ENCODE peak calls at places on chromosomes 2 and 18, in five cellular contexts. J is IMR-90, M is mesendoderm, D is mesenchymal stem cell, C is H1. E is an unnamed sample.

GRCh38 chr2:3169106-3169870 is 208.3 kb downstream of the EIPR1 start:
- DNase-seq in J (peak; percentile 69), M (peak; percentile 81), D (peak; percentile 69), C (no peak), E (no peak)

GRCh38 chr18:22826726-22827125 is 106.4 kb upstream of the RBBP8 start:
- DNase-seq in J (peak; percentile 51), M (no peak), D (no peak), C (no peak), E (no peak)

GRCh38 chr2:169946092-169946491 is 118.8 kb downstream of the UBR3 start:
- DNase-seq in J (no peak), M (no peak), D (no peak), C (no peak), E (no peak)

GRCh38 chr2:217014298-217015116 is 154.6 kb upstream of the TNP1 start:
- DNase-seq in J (no peak), M (no peak), D (no peak), C (no peak), E (no peak)

GRCh38 chr2:172380436-172381274 is 46.7 kb upstream of the ITGA6 start:
- DNase-seq in J (no peak), M (peak; percentile 95), D (peak; percentile 48), C (peak; percentile 88), E (peak; percentile 21)

GRCh38 chr18:32439802-32440201 is 30.9 kb downstream of the GAREM1 start:
- DNase-seq in J (no peak), M (peak; percentile 60), D (no peak), C (no peak), E (no peak)

GRCh38 chr2:28991021-28991420 is 9.9 kb downstream of the TOGARAM2 start:
- DNase-seq in J (peak; percentile 78), M (no peak), D (peak; percentile 29), C (no peak), E (no peak)

GRCh38 chr18:67695684-67696083 is 179.2 kb upstream of the DSEL start:
- DNase-seq in J (no peak), M (no peak), D (no peak), C (no peak), E (no peak)

GRCh38 chr2:239820836-239821693 is 204.1 kb downstream of the NDUFA10 start:
- DNase-seq in J (no peak), M (no peak), D (no peak), C (no peak), E (no peak)

GRCh38 chr18:44632469-44633145 is 48.1 kb upstream of the SETBP1 start:
- DNase-seq in J (no peak), M (no peak), D (no peak), C (no peak), E (no peak)

GRCh38 chr2:29747786-29748470 is 173.5 kb downstream of the ALK start:
- DNase-seq in J (peak; percentile 93), M (no peak), D (peak; percentile 2), C (no peak), E (no peak)

GRCh38 chr2:10832228-10832936 is 19.8 kb upstream of the PDIA6 start:
- DNase-seq in J (peak; percentile 77), M (peak; percentile 89), D (peak; percentile 75), C (peak; percentile 70), E (peak; percentile 81)

GRCh38 chr18:37107748-37108522 is 279.0 kb downstream of the KIAA1328 start:
- DNase-seq in J (no peak), M (no peak), D (no peak), C (no peak), E (no peak)

GRCh38 chr18:65968605-65969004 is 217.8 kb downstream of the CDH7 start:
- DNase-seq in J (no peak), M (no peak), D (no peak), C (no peak), E (no peak)

GRCh38 chr18:32549248-32549842 is 78.7 kb upstream of the GAREM1 start:
- DNase-seq in J (peak; percentile 34), M (peak; percentile 81), D (peak; percentile 56), C (peak; percentile 19), E (peak; percentile 51)

GRCh38 chr2:46097714-46098480 is 199.3 kb upstream of the EPAS1 start:
- DNase-seq in J (peak; percentile 100), M (peak; percentile 28), D (peak; percentile 97), C (no peak), E (no peak)

GRCh38 chr18:46628206-46628605 is 28.8 kb downstream of the LOXHD1 start:
- DNase-seq in J (no peak), M (no peak), D (no peak), C (no peak), E (no peak)

GRCh38 chr18:8809514-8809913 is 104.2 kb downstream of the MTCL1 start:
- DNase-seq in J (no peak), M (no peak), D (no peak), C (no peak), E (no peak)

GRCh38 chr2:176206677-176207076 is 18.2 kb downstream of the HOXD1 start:
- DNase-seq in J (no peak), M (no peak), D (no peak), C (no peak), E (no peak)

GRCh38 chr2:120779781-120780283 is 44.2 kb downstream of the GLI2 start:
- DNase-seq in J (peak; percentile 93), M (peak; percentile 95), D (peak; percentile 93), C (no peak), E (no peak)

GRCh38 chr2:149329470-149330126 is 789 bp upstream of the LYPD6 start:
- DNase-seq in J (peak; percentile 7), M (peak; percentile 92), D (peak; percentile 81), C (no peak), E (peak; percentile 53)

GRCh38 chr18:65876310-65876709 is 125.5 kb downstream of the CDH7 start:
- DNase-seq in J (no peak), M (no peak), D (no peak), C (no peak), E (no peak)

GRCh38 chr2:213238753-213239591 is 45.3 kb upstream of the SPAG16 start:
- DNase-seq in J (peak; percentile 86), M (no peak), D (peak; percentile 51), C (no peak), E (no peak)

GRCh38 chr2:96116879-96117533 is 635 bp upstream of the ADRA2B start:
- DNase-seq in J (peak; percentile 3), M (peak; percentile 57), D (peak; percentile 22), C (no peak), E (peak; percentile 64)

GRCh38 chr2:20542761-20543578 is 96.1 kb downstream of the RHOB start:
- DNase-seq in J (no peak), M (no peak), D (no peak), C (no peak), E (no peak)

GRCh38 chr2:33264766-33265165 is 211.7 kb upstream of the RASGRP3 start:
- DNase-seq in J (no peak), M (no peak), D (no peak), C (no peak), E (no peak)

GRCh38 chr18:3397031-3397750 is 52.8 kb upstream of the TGIF1 start:
- DNase-seq in J (no peak), M (no peak), D (no peak), C (no peak), E (no peak)

GRCh38 chr2:108392029-108392428 is 14.3 kb downstream of the SULT1C4 start:
- DNase-seq in J (no peak), M (no peak), D (no peak), C (no peak), E (no peak)

GRCh38 chr2:138272524-138273210 is 228.9 kb upstream of the SPOPL start:
- DNase-seq in J (peak; percentile 10), M (no peak), D (peak; percentile 14), C (no peak), E (no peak)

GRCh38 chr2:230347659-230348305 is 20.8 kb downstream of the SP140L start:
- DNase-seq in J (peak; percentile 31), M (no peak), D (peak; percentile 57), C (no peak), E (no peak)

GRCh38 chr2:30346475-30347169 is 100.4 kb upstream of the LCLAT1 start:
- DNase-seq in J (no peak), M (peak; percentile 86), D (no peak), C (peak; percentile 13), E (no peak)

GRCh38 chr2:101717041-101717817 is 19.7 kb downstream of the MAP4K4 start:
- DNase-seq in J (no peak), M (peak; percentile 74), D (no peak), C (no peak), E (no peak)

GRCh38 chr18:23884712-23885375 is 129.7 kb upstream of the TTC39C start:
- DNase-seq in J (no peak), M (no peak), D (no peak), C (no peak), E (no peak)

GRCh38 chr18:65124633-65125032 is 626.2 kb upstream of the CDH7 start:
- DNase-seq in J (no peak), M (no peak), D (peak; percentile 30), C (no peak), E (no peak)

GRCh38 chr2:47283687-47284086 is 119.3 kb upstream of the MSH2 start:
- DNase-seq in J (no peak), M (no peak), D (no peak), C (no peak), E (no peak)
- H2BK15ac ChIP-seq in J (no peak overlapping the region), M (no peak overlapping the region), D (no peak overlapping the region), C (peak overlapping the region; percentile 3), E (no peak overlapping the region)

GRCh38 chr2:132670104-132670960 is at the start of gene LYPD1:
- DNase-seq in J (no peak), M (peak; percentile 76), D (peak; percentile 22), C (no peak), E (peak; percentile 20)

GRCh38 chr2:132669854-132670103 is 226 bp downstream of the LYPD1 start:
- DNase-seq in J (no peak), M (no peak), D (peak; percentile 9), C (no peak), E (peak; percentile 44)

GRCh38 chr2:132668986-132669853 is 785 bp downstream of the LYPD1 start:
- DNase-seq in J (no peak), M (peak; percentile 57), D (peak; percentile 22), C (no peak), E (no peak)

GRCh38 chr2:132667716-132668115 is 2.3 kb downstream of the LYPD1 start:
- DNase-seq in J (peak; percentile 44), M (peak; percentile 31), D (no peak), C (no peak), E (no peak)

DNA sequence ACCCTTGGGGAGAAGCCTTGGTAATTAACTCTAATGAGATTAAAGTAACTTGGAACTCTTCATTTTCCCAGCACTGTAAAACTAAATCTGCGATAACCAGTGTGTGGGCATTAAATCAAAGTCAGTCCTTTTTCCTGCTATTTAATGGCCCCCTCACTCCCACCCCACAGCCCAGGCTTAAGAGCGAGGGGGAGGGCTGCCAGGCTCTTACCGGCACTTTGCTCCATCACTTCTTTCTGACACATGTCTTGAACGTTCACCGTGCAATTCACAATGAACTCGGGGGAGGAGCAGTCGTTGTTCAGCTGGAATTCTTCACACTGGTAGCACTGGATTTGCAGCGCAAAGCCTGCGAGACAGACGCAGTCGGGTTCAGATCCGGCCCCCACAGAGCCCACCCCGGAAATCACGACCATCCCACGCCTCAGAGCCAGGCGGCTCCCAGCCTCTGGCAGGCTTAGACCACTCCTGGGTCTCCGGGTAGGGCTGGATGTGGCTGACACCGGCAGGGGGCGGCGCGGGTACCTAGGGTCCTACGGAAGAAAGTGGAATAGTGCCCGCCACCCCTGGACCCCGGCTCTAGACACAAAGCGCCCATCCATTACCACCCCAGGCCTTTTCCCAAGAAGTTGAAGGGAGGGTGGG is 1.7 kb downstream of the LYPD1 start:
- DNase-seq in J (no peak), M (peak; percentile 70), D (peak; percentile 7), C (no peak), E (no peak)
- H3K4me3 ChIP-seq in J (peak overlapping the region; percentile 69), M (no peak overlapping the region), D (no peak overlapping the region), C (peak overlapping the region; percentile 71), E (peak overlapping the region; percentile 67)

GRCh38 chr2:119431155-119431975 is at the start of gene TMEM37:
- DNase-seq in J (peak; percentile 15), M (peak; percentile 93), D (peak; percentile 79), C (peak; percentile 50), E (peak; percentile 80)
- H2BK15ac ChIP-seq in J (no peak within 1 kb of the TSS), M (peak within 1 kb of the TSS; percentile 14), D (peak within 1 kb of the TSS; percentile 37), C (peak within 1 kb of the TSS; percentile 98), E (peak within 1 kb of the TSS; percentile 56)

GRCh38 chr18:76528477-76529432 is 33.7 kb upstream of the ZNF516 start:
- DNase-seq in J (peak; percentile 83), M (peak; percentile 36), D (peak; percentile 76), C (no peak), E (no peak)
- H3K4me3 ChIP-seq in J (peak overlapping the region; percentile 20), M (no peak overlapping the region), D (peak overlapping the region; percentile 83), C (no peak overlapping the region), E (no peak overlapping the region)

E was measured in neuronal stem cell.